ENCODE peak calls at places on chromosomes 12 and 14, in five cellular contexts. One of them, this sample, is unnamed.

GRCh38 chr12:107379852-107380567 is 286.7 kb upstream of the CRY1 start:
- DNase-seq in stomach: peak
- DNase-seq in transverse colon: peak
- DNase-seq in HepG2: peak
- DNase-seq in sigmoid colon: no peak
- DNase-seq in this sample: no peak

GRCh38 chr12:122743895-122744525 is 8.6 kb upstream of the DENR start:
- DNase-seq in stomach: no peak
- DNase-seq in transverse colon: peak
- DNase-seq in HepG2: no peak
- DNase-seq in sigmoid colon: no peak
- DNase-seq in this sample: no peak

GRCh38 chr12:12720637-12721250 is 3.6 kb downstream of the CDKN1B start:
- DNase-seq in stomach: no peak
- DNase-seq in transverse colon: no peak
- DNase-seq in HepG2: no peak
- DNase-seq in sigmoid colon: no peak
- DNase-seq in this sample: no peak

GRCh38 chr12:24907464-24907863 is 41.4 kb downstream of the BCAT1 start:
- DNase-seq in stomach: no peak
- DNase-seq in transverse colon: no peak
- DNase-seq in HepG2: no peak
- DNase-seq in sigmoid colon: no peak
- DNase-seq in this sample: no peak

GRCh38 chr12:53300187-53300586 is 692 bp downstream of the MYG1 start:
- DNase-seq in stomach: no peak
- DNase-seq in transverse colon: no peak
- DNase-seq in HepG2: no peak
- DNase-seq in sigmoid colon: no peak
- DNase-seq in this sample: no peak

GRCh38 chr12:28035483-28035882 is 63.0 kb upstream of the PTHLH start:
- DNase-seq in stomach: no peak
- DNase-seq in transverse colon: no peak
- DNase-seq in HepG2: no peak
- DNase-seq in sigmoid colon: no peak
- DNase-seq in this sample: no peak

GRCh38 chr14:97978336-97978735 is 1181.2 kb downstream of the VRK1 start:
- DNase-seq in stomach: peak
- DNase-seq in transverse colon: peak
- DNase-seq in HepG2: no peak
- DNase-seq in sigmoid colon: peak
- DNase-seq in this sample: peak

GRCh38 chr12:40203060-40203430 is 21.8 kb upstream of the LRRK2 start:
- DNase-seq in stomach: no peak
- DNase-seq in transverse colon: no peak
- DNase-seq in HepG2: no peak
- DNase-seq in sigmoid colon: no peak
- DNase-seq in this sample: no peak

GRCh38 chr12:131825146-131825892 is 2.9 kb upstream of the MMP17 start:
- DNase-seq in stomach: no peak
- DNase-seq in transverse colon: no peak
- DNase-seq in HepG2: no peak
- DNase-seq in sigmoid colon: no peak
- DNase-seq in this sample: peak

GRCh38 chr12:7460375-7461259 is 16.7 kb upstream of the CD163L1 start:
- DNase-seq in stomach: peak
- DNase-seq in transverse colon: peak
- DNase-seq in HepG2: peak
- DNase-seq in sigmoid colon: no peak
- DNase-seq in this sample: no peak

GRCh38 chr14:76773188-76773885 is 12.1 kb downstream of the VASH1 start:
- DNase-seq in stomach: no peak
- DNase-seq in transverse colon: peak
- DNase-seq in HepG2: peak
- DNase-seq in sigmoid colon: peak
- DNase-seq in this sample: peak

GRCh38 chr14:99191663-99192621 is 80.1 kb downstream of the BCL11B start:
- DNase-seq in stomach: peak
- DNase-seq in transverse colon: peak
- DNase-seq in HepG2: no peak
- DNase-seq in sigmoid colon: peak
- DNase-seq in this sample: peak

GRCh38 chr14:26841920-26842741 is 244.3 kb upstream of the NOVA1 start:
- DNase-seq in stomach: peak
- DNase-seq in transverse colon: peak
- DNase-seq in HepG2: peak
- DNase-seq in sigmoid colon: peak
- DNase-seq in this sample: peak

GRCh38 chr14:100027771-100028490 is 37.3 kb upstream of the EVL start:
- DNase-seq in stomach: no peak
- DNase-seq in transverse colon: no peak
- DNase-seq in HepG2: no peak
- DNase-seq in sigmoid colon: no peak
- DNase-seq in this sample: no peak

GRCh38 chr12:3244219-3244750 is 167.1 kb downstream of the TSPAN9 start:
- DNase-seq in stomach: no peak
- DNase-seq in transverse colon: no peak
- DNase-seq in HepG2: no peak
- DNase-seq in sigmoid colon: no peak
- DNase-seq in this sample: no peak

GRCh38 chr14:46973295-46973694 is 321.7 kb upstream of the RPL10L start:
- DNase-seq in stomach: no peak
- DNase-seq in transverse colon: no peak
- DNase-seq in HepG2: no peak
- DNase-seq in sigmoid colon: no peak
- DNase-seq in this sample: no peak

GRCh38 chr14:52315355-52315718 is 1.2 kb downstream of the PTGER2 start:
- DNase-seq in stomach: peak
- DNase-seq in transverse colon: no peak
- DNase-seq in HepG2: no peak
- DNase-seq in sigmoid colon: no peak
- DNase-seq in this sample: no peak

GRCh38 chr12:15584366-15585041 is 204.7 kb downstream of the EPS8 start:
- DNase-seq in stomach: no peak
- DNase-seq in transverse colon: no peak
- DNase-seq in HepG2: peak
- DNase-seq in sigmoid colon: no peak
- DNase-seq in this sample: no peak

GRCh38 chr14:100828448-100828834 is 2.5 kb downstream of the MEG3 start:
- DNase-seq in stomach: no peak
- DNase-seq in transverse colon: no peak
- DNase-seq in HepG2: no peak
- DNase-seq in sigmoid colon: no peak
- DNase-seq in this sample: no peak

GRCh38 chr14:36538051-36538450 is 18.0 kb upstream of the NKX2-1 start:
- DNase-seq in stomach: no peak
- DNase-seq in transverse colon: no peak
- DNase-seq in HepG2: no peak
- DNase-seq in sigmoid colon: no peak
- DNase-seq in this sample: no peak

GRCh38 chr12:116333402-116333801 is 55.9 kb upstream of the MED13L start:
- DNase-seq in stomach: no peak
- DNase-seq in transverse colon: no peak
- DNase-seq in HepG2: no peak
- DNase-seq in sigmoid colon: no peak
- DNase-seq in this sample: no peak

GRCh38 chr14:104139460-104140212 is 1.2 kb downstream of the KIF26A start:
- DNase-seq in stomach: no peak
- DNase-seq in transverse colon: no peak
- DNase-seq in HepG2: no peak
- DNase-seq in sigmoid colon: peak
- DNase-seq in this sample: peak

GRCh38 chr12:23014749-23015148 is 389.8 kb downstream of the ETNK1 start:
- DNase-seq in stomach: no peak
- DNase-seq in transverse colon: no peak
- DNase-seq in HepG2: no peak
- DNase-seq in sigmoid colon: no peak
- DNase-seq in this sample: no peak

GRCh38 chr12:62210422-62210821 is 49.8 kb upstream of the USP15 start:
- DNase-seq in stomach: peak
- DNase-seq in transverse colon: peak
- DNase-seq in HepG2: peak
- DNase-seq in sigmoid colon: no peak
- DNase-seq in this sample: no peak

GRCh38 chr14:22837750-22838538 is 1.6 kb downstream of the MMP14 start:
- DNase-seq in stomach: no peak
- DNase-seq in transverse colon: peak
- DNase-seq in HepG2: no peak
- DNase-seq in sigmoid colon: peak
- DNase-seq in this sample: peak

GRCh38 chr12:19712041-19712440 is 272.7 kb downstream of the AEBP2 start:
- DNase-seq in stomach: no peak
- DNase-seq in transverse colon: no peak
- DNase-seq in HepG2: no peak
- DNase-seq in sigmoid colon: no peak
- DNase-seq in this sample: no peak

GRCh38 chr14:77985235-77985634 is 184.9 kb upstream of the NRXN3 start:
- DNase-seq in stomach: no peak
- DNase-seq in transverse colon: no peak
- DNase-seq in HepG2: no peak
- DNase-seq in sigmoid colon: no peak
- DNase-seq in this sample: no peak

GRCh38 chr14:76262591-76262990 is 110.9 kb downstream of the GPATCH2L start:
- DNase-seq in stomach: no peak
- DNase-seq in transverse colon: no peak
- DNase-seq in HepG2: no peak
- DNase-seq in sigmoid colon: no peak
- DNase-seq in this sample: no peak

GRCh38 chr12:117334855-117335587 is 26.4 kb downstream of the NOS1 start:
- DNase-seq in stomach: no peak
- DNase-seq in transverse colon: no peak
- DNase-seq in HepG2: no peak
- DNase-seq in sigmoid colon: no peak
- DNase-seq in this sample: no peak

GRCh38 chr14:92954933-92955332 is 32.0 kb downstream of the CHGA start:
- DNase-seq in stomach: no peak
- DNase-seq in transverse colon: no peak
- DNase-seq in HepG2: no peak
- DNase-seq in sigmoid colon: no peak
- DNase-seq in this sample: no peak

GRCh38 chr14:66056268-66056907 is 429.8 kb upstream of the CCDC196 start:
- DNase-seq in stomach: no peak
- DNase-seq in transverse colon: peak
- DNase-seq in HepG2: no peak
- DNase-seq in sigmoid colon: no peak
- DNase-seq in this sample: no peak

GRCh38 chr14:61653507-61653906 is 41.8 kb upstream of the HIF1A start:
- DNase-seq in stomach: no peak
- DNase-seq in transverse colon: no peak
- DNase-seq in HepG2: no peak
- DNase-seq in sigmoid colon: peak
- DNase-seq in this sample: no peak

GRCh38 chr12:11946161-11946560 is 124.6 kb upstream of the BCL2L14 start:
- DNase-seq in stomach: no peak
- DNase-seq in transverse colon: no peak
- DNase-seq in HepG2: no peak
- DNase-seq in sigmoid colon: no peak
- DNase-seq in this sample: no peak

GRCh38 chr12:59977779-59978178 is 381.9 kb downstream of the SLC16A7 start:
- DNase-seq in stomach: no peak
- DNase-seq in transverse colon: no peak
- DNase-seq in HepG2: no peak
- DNase-seq in sigmoid colon: no peak
- DNase-seq in this sample: no peak

DNA sequence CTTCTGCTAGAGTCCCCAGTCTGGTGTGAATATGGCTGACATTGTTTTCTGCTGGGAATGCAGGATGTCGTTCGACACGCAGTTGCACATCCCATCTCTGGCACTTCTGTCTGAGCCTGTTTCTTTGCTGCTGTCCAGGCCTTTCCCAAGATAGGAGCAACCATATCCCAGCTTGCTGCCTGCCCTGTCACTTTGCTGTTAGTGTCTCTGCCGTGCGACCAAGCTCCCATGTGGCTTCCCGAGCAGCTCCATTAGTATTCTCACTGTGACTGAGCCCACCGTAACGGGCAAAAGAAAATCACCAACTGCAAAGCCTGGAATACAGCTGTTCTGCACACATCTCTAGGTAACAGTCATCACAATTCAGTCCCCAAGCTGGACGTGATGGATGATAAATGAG is 66.0 kb upstream of the CPSF6 start:
- DNase-seq in stomach: no peak
- DNase-seq in transverse colon: no peak
- DNase-seq in HepG2: no peak
- DNase-seq in sigmoid colon: no peak
- DNase-seq in this sample: no peak
- TF ChIP-seq EP300 in stomach: no peak
- TF ChIP-seq EP300 in transverse colon: no peak
- TF ChIP-seq EP300 in HepG2: no peak
- TF ChIP-seq EP300 in sigmoid colon: no peak
- TF ChIP-seq EP300 in this sample: no peak

GRCh38 chr14:53952533-53952932 is 4.1 kb downstream of the BMP4 start:
- DNase-seq in stomach: no peak
- DNase-seq in transverse colon: no peak
- DNase-seq in HepG2: no peak
- DNase-seq in sigmoid colon: no peak
- DNase-seq in this sample: peak
- H3K27ac ChIP-seq in stomach: peak
- H3K27ac ChIP-seq in transverse colon: peak
- H3K27ac ChIP-seq in HepG2: peak
- H3K27ac ChIP-seq in sigmoid colon: peak
- H3K27ac ChIP-seq in this sample: peak

GRCh38 chr12:83313322-83313721 is 626.6 kb downstream of the TMTC2 start:
- DNase-seq in stomach: no peak
- DNase-seq in transverse colon: no peak
- DNase-seq in HepG2: no peak
- DNase-seq in sigmoid colon: no peak
- DNase-seq in this sample: no peak
- TF ChIP-seq EP300 in stomach: no peak
- TF ChIP-seq EP300 in transverse colon: no peak
- TF ChIP-seq EP300 in HepG2: no peak
- TF ChIP-seq EP300 in sigmoid colon: no peak
- TF ChIP-seq EP300 in this sample: no peak

GRCh38 chr12:76859621-76860020 is 19.2 kb downstream of the CSRP2 start:
- DNase-seq in stomach: no peak
- DNase-seq in transverse colon: no peak
- DNase-seq in HepG2: no peak
- DNase-seq in sigmoid colon: no peak
- DNase-seq in this sample: no peak

GRCh38 chr12:76860301-76860700 is 18.5 kb downstream of the CSRP2 start:
- DNase-seq in stomach: no peak
- DNase-seq in transverse colon: no peak
- DNase-seq in HepG2: no peak
- DNase-seq in sigmoid colon: no peak
- DNase-seq in this sample: no peak

GRCh38 chr12:76856018-76856644 is 22.7 kb downstream of the CSRP2 start:
- DNase-seq in stomach: no peak
- DNase-seq in transverse colon: no peak
- DNase-seq in HepG2: no peak
- DNase-seq in sigmoid colon: no peak
- DNase-seq in this sample: no peak

GRCh38 chr12:76855266-76855665 is 23.6 kb downstream of the CSRP2 start:
- DNase-seq in stomach: no peak
- DNase-seq in transverse colon: no peak
- DNase-seq in HepG2: no peak
- DNase-seq in sigmoid colon: no peak
- DNase-seq in this sample: no peak
- H3K27ac ChIP-seq in stomach: no peak
- H3K27ac ChIP-seq in transverse colon: no peak
- H3K27ac ChIP-seq in HepG2: no peak
- H3K27ac ChIP-seq in sigmoid colon: no peak
- H3K27ac ChIP-seq in this sample: no peak

GRCh38 chr12:52294803-52295202 is 3.5 kb upstream of the KRT81 start:
- DNase-seq in stomach: no peak
- DNase-seq in transverse colon: no peak
- DNase-seq in HepG2: no peak
- DNase-seq in sigmoid colon: no peak
- DNase-seq in this sample: no peak
- TF ChIP-seq EP300 in stomach: no peak
- TF ChIP-seq EP300 in transverse colon: no peak
- TF ChIP-seq EP300 in HepG2: no peak
- TF ChIP-seq EP300 in sigmoid colon: no peak
- TF ChIP-seq EP300 in this sample: no peak

This sample was measured in ovary.